ENCODE peak calls at places on chromosomes 16 and 17, in nine cellular contexts. K is GM23248; V is activated CD8-positive, alpha-beta memory T cell treated with anti-CD3 and anti-CD28 coated beads, Interleukin-2, amount 50 U/mL, for 4 hours; M is cardiac fibroblast; H is NCI-H2171 treated with DMSO at 0.1 percent for 48 hours; W is amniotic stem cell; Q is brain microvascular endothelial cell; I is lung microvascular endothelial cell; F is caudate nucleus. X is an unnamed sample.

GRCh38 chr17:82231562-82232321 is 2.9 kb downstream of the SLC16A3 start:
- DNase-seq in K (peak), V (no peak), M (peak), H (no peak), W (no peak), Q (no peak), I (peak), F (no peak), X (no peak)

GRCh38 chr16:66882702-66883101 is 2.4 kb downstream of the PDP2 start:
- DNase-seq in K (no peak), V (no peak), M (no peak), H (no peak), W (no peak), Q (no peak), I (no peak), F (no peak), X (no peak)

GRCh38 chr17:9467518-9467917 is 108.1 kb downstream of the STX8 start:
- DNase-seq in K (peak), V (no peak), M (no peak), H (no peak), W (no peak), Q (no peak), I (no peak), F (no peak), X (no peak)

GRCh38 chr17:63435681-63436522 is 10.2 kb downstream of the CYB561 start:
- DNase-seq in K (no peak), V (no peak), M (no peak), H (peak), W (no peak), Q (no peak), I (no peak), F (no peak), X (no peak)

GRCh38 chr17:3697157-3697515 is 1.2 kb upstream of the P2RX5 start:
- DNase-seq in K (no peak), V (no peak), M (no peak), H (no peak), W (no peak), Q (no peak), I (no peak), F (peak), X (no peak)

GRCh38 chr17:57986841-57987581 is 1.0 kb downstream of the VEZF1 start:
- DNase-seq in K (peak), V (peak), M (peak), H (peak), W (peak), Q (peak), I (peak), F (no peak), X (no peak)

GRCh38 chr17:74085434-74085833 is 118.0 kb upstream of the RPL38 start:
- DNase-seq in K (no peak), V (no peak), M (no peak), H (no peak), W (no peak), Q (no peak), I (no peak), F (no peak), X (no peak)

GRCh38 chr16:30494028-30494427 is 21.5 kb downstream of the ITGAL start:
- DNase-seq in K (no peak), V (no peak), M (no peak), H (no peak), W (no peak), Q (no peak), I (no peak), F (no peak), X (no peak)

GRCh38 chr16:68297908-68298307 is 12.8 kb downstream of the SLC7A6OS start:
- DNase-seq in K (peak), V (no peak), M (no peak), H (peak), W (no peak), Q (no peak), I (peak), F (no peak), X (no peak)

X was measured in posterior cingulate gyrus.